ENCODE peak calls at places on chromosomes 5 and 9, in four cellular contexts. Z is fibroblast of mammary gland, O is GM12864, M is A549. K is an unnamed sample.

GRCh38 chr5:56262269-56262668 is 29.1 kb upstream of the ANKRD55 start:
- DNase-seq in Z (no peak), O (no peak), M (no peak), K (no peak)

GRCh38 chr5:57209316-57210040 is 35.6 kb downstream of the GPBP1 start:
- DNase-seq in Z (peak; percentile 23), O (no peak), M (no peak), K (no peak)

GRCh38 chr9:86601697-86602096 is 247.5 kb upstream of the TUT7 start:
- DNase-seq in Z (peak; percentile 27), O (no peak), M (no peak), K (no peak)

GRCh38 chr5:142650881-142651280 is 35.0 kb downstream of the FGF1 start:
- DNase-seq in O (no peak), M (no peak), Z (no peak), K (no peak)

GRCh38 chr5:11619339-11620028 is 284.8 kb downstream of the CTNND2 start:
- DNase-seq in Z (peak; percentile 8), O (no peak), M (no peak), K (no peak)

GRCh38 chr9:87513171-87513570 is 15.5 kb downstream of the DAPK1 start:
- DNase-seq in O (no peak), Z (peak; percentile 10), M (no peak), K (no peak)

GRCh38 chr5:140796718-140797095 is 2.1 kb downstream of the PCDHA2 start:
- DNase-seq in O (no peak), Z (no peak), M (no peak), K (no peak)

GRCh38 chr9:87152206-87152605 is 204.9 kb upstream of the GAS1 start:
- DNase-seq in Z (no peak), O (no peak), M (no peak), K (no peak)

GRCh38 chr9:9631302-9631701 is 981.5 kb downstream of the PTPRD start:
- DNase-seq in Z (no peak), O (no peak), M (no peak), K (peak; percentile 10)

GRCh38 chr9:136300866-136301265 is 3.0 kb downstream of the CCDC187 start:
- DNase-seq in M (no peak), Z (no peak), O (no peak), K (no peak)

GRCh38 chr5:156475831-156476551 is 149.0 kb downstream of the SGCD start:
- DNase-seq in M (peak; percentile 31), O (no peak), Z (peak; percentile 97), K (no peak)

GRCh38 chr5:10479226-10479721 is 37.6 kb downstream of the ROPN1L start:
- DNase-seq in M (peak; percentile 65), O (no peak), Z (peak; percentile 80), K (no peak)

GRCh38 chr5:44665101-44665701 is 143.5 kb upstream of the MRPS30 start:
- DNase-seq in Z (peak; percentile 99), O (no peak), M (no peak), K (no peak)

GRCh38 chr5:10111575-10111974 is 138.1 kb downstream of the ATPSCKMT start:
- DNase-seq in Z (peak; percentile 54), O (no peak), M (no peak), K (peak; percentile 37)

GRCh38 chr9:127455299-127455992 is 4.1 kb downstream of the LRSAM1 start:
- DNase-seq in M (peak; percentile 40), O (no peak), Z (no peak), K (no peak)

GRCh38 chr5:119360905-119361605 is 5.2 kb downstream of the TNFAIP8 start:
- DNase-seq in M (no peak), Z (peak; percentile 80), O (no peak), K (no peak)

GRCh38 chr5:126527892-126528291 is 67.1 kb downstream of the ALDH7A1 start:
- DNase-seq in M (no peak), Z (peak; percentile 52), O (no peak), K (no peak)

GRCh38 chr9:110152704-110153374 is 55.1 kb downstream of the C9orf152 start:
- DNase-seq in O (no peak), Z (peak; percentile 70), M (peak; percentile 19), K (peak; percentile 36)

GRCh38 chr5:56993241-56993640 is 41.3 kb upstream of the MIER3 start:
- DNase-seq in O (no peak), Z (no peak), M (no peak), K (no peak)

GRCh38 chr9:98565152-98566135 is 143.3 kb downstream of the GABBR2 start:
- DNase-seq in O (no peak), M (no peak), Z (no peak), K (no peak)

GRCh38 chr9:121261107-121261460 is 6.9 kb upstream of the GSN start:
- DNase-seq in O (no peak), M (no peak), Z (peak; percentile 39), K (no peak)

GRCh38 chr5:1402611-1403255 is 42.5 kb downstream of the SLC6A3 start:
- DNase-seq in Z (no peak), O (no peak), M (no peak), K (no peak)

GRCh38 chr5:61926911-61927310 is 379.1 kb upstream of the KIF2A start:
- DNase-seq in Z (no peak), M (no peak), O (no peak), K (no peak)

GRCh38 chr5:167061695-167062094 is 1229.8 kb upstream of the WWC1 start:
- DNase-seq in Z (no peak), O (no peak), M (no peak), K (no peak)

GRCh38 chr9:109972026-109973005 is 192.3 kb downstream of the PALM2AKAP2 start:
- DNase-seq in M (no peak), O (no peak), Z (no peak), K (peak; percentile 37)

GRCh38 chr5:37803487-37803886 is 36.4 kb downstream of the GDNF start:
- DNase-seq in M (no peak), Z (no peak), O (no peak), K (no peak)

GRCh38 chr5:91178461-91178860 is 204.7 kb downstream of the ARRDC3 start:
- DNase-seq in Z (peak; percentile 74), O (no peak), M (no peak), K (no peak)

GRCh38 chr5:113574417-113574816 is 60.9 kb downstream of the YTHDC2 start:
- DNase-seq in O (no peak), Z (peak; percentile 91), M (no peak), K (no peak)

GRCh38 chr9:88024896-88025295 is 50.6 kb upstream of the CDK20 start:
- DNase-seq in M (no peak), Z (no peak), O (no peak), K (no peak)

GRCh38 chr5:95630394-95630917 is 10.6 kb downstream of the GPR150 start:
- DNase-seq in O (no peak), M (no peak), Z (no peak), K (no peak)

DNA sequence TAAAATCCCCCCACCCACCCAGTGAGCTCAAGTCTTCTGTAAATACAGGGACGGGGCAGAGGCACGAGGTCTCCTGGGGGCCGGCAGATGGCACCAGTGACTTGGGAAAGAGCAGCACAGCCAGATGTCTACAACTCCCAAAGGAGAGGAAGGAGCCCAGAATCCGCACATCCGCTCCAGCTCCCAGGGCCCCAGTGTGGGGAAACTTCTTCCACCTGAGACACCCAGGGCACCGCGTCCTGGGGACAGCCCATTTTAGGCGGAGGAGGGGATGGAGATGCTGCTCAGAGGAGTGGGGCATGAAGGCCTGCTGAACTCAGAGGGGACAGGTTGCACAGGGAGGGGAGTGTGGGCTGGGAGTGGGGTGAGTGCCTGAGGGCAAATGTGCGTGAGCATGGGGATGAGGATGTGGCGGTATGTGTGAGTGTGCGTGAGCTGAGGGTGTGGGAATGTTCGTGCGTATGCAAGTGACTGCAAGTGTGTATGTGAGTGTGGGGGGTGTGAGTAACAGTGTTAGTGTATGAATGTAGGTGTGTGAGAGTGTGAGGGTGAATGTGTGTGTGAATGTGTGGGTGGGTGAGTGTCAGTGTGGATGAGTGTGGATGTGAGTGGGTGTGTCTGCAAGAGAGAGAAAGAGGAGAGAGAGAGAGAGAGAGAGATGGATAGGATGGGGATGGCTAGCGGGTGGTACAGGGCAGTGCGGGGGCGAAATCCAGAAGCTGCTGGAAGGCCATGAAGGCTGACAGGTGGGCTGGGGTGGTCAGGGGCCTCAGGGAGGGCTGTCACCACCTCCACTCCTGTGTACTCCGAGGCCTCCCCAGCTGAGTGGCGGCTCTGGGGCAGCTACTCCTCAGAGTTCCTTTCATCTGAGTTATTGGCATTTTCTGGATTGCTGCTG is 63.5 kb downstream of the DUSP1 start:
- DNase-seq in Z (peak; percentile 64), M (peak; percentile 66), O (no peak), K (no peak)
- TF ChIP-seq CTCF in Z (peak; percentile 43), M (peak; percentile 87), O (peak; percentile 56), K (peak; percentile 23)

DNA sequence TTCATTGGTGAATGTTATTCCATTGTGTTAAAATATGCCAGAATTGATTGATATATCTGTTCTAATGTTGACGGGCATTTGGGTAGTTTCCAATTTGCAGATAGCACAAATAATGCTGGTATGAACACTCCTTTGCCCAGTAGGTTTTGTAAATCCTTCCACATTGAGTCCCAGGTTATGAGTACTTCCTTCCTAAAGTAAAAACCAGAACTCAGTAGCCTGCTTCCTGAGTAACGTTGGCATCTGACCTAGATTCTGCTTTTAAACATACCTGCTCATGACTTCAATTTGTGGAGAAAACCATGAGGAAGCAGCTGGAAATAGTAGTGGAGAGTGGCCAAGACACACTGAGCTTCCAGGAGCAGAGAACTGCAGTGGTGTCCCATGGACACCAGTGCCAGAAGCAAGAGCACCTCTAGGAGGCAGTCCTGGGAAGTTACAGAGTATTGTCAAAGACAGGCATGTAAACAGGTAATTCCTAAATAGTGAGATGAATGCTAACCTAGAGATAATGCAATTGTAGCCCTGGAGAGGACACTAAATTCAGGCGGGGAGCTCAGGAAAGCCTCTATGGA is 24.3 kb upstream of the RASGRF2 start:
- DNase-seq in O (no peak), M (no peak), Z (no peak), K (no peak)
- TF ChIP-seq CTCF in O (no peak), M (no peak), Z (peak; percentile 10), K (peak; percentile 3)

DNA sequence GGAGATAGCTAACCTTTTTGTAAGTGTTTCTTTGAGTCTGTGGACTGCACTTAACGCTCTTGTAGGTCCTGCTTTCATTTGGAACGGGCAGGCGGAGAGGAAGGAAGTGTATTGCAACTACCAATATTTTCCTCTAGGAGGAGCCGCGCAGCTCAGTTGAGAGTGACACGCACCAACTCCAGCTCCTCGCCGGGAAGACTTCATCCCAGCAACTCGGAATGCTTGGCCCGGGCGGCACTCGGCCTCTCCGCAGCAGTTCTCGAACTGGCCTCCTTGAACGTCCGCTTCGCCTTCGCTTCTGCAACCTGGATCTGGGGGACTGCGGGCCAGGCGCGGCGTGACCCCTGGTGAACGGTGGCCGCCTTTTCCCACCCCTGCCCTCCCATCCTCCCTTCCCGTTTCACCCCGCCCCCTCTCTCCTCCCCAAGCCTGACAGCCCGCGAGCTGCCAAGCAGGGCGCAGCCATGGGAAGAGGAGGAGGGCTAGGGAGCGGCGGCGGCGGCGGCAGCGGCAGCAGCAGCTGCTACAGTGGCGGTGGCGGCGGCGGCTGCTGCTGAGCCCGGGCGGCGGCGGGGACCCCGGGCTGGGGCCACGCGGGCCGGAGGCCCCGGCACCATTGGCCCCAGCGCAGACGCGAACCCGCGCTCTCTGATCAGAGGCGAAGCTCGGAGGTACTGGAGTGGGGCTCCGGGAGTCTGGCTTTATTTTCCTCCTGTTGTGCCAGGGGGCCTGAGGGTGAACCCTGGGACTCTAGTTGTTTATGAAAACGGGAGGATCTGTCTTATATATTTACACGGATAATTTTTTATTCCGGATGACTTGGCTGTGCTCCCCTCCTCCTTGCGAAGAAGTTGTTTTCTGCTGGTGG is at the start of gene GHR:
- DNase-seq in M (peak; percentile 69), O (no peak), Z (peak; percentile 90), K (peak; percentile 67)
- TF ChIP-seq CTCF in M (peak; percentile 56), O (peak; percentile 41), Z (peak; percentile 81), K (peak; percentile 34)

GRCh38 chr9:77177143-77177893 is at the start of gene VPS13A:
- DNase-seq in O (peak; percentile 60), Z (peak; percentile 83), M (peak; percentile 84), K (peak; percentile 93)
- TF ChIP-seq CTCF in O (peak; percentile 3), Z (no peak), M (peak; percentile 19), K (peak; percentile 33)

K was measured in GM20000.